ENCODE peak calls at places on chromosomes 3 and 15, in six cellular contexts. One of them, this sample, is unnamed.
A peak's percentile ranks its signal among the peaks of the same experiment; 100 is the strongest.

GRCh38 chr3:73576995-73577394 is 47.7 kb downstream of the PDZRN3 start:
- DNase-seq in B cell: no peak
- DNase-seq in cardiac fibroblast: peak; percentile 65
- DNase-seq in NCI-H460: no peak
- DNase-seq in left ventricle myocardium superior: no peak
- DNase-seq in AML-193: no peak
- DNase-seq in this sample: peak; percentile 59

GRCh38 chr3:56469141-56469540 is 874 bp upstream of the ERC2 start:
- DNase-seq in NCI-H460: no peak
- DNase-seq in B cell: no peak
- DNase-seq in left ventricle myocardium superior: no peak
- DNase-seq in AML-193: no peak
- DNase-seq in cardiac fibroblast: no peak
- DNase-seq in this sample: no peak

GRCh38 chr3:117630885-117631284 is 921.3 kb downstream of the TUSC7 start:
- DNase-seq in left ventricle myocardium superior: no peak
- DNase-seq in B cell: no peak
- DNase-seq in NCI-H460: no peak
- DNase-seq in AML-193: no peak
- DNase-seq in cardiac fibroblast: no peak
- DNase-seq in this sample: peak; percentile 14

GRCh38 chr3:69318410-69318809 is 67.5 kb downstream of the FRMD4B start:
- DNase-seq in AML-193: no peak
- DNase-seq in left ventricle myocardium superior: no peak
- DNase-seq in NCI-H460: no peak
- DNase-seq in B cell: no peak
- DNase-seq in cardiac fibroblast: no peak
- DNase-seq in this sample: no peak

GRCh38 chr15:71789616-71790015 is 20.7 kb upstream of the NR2E3 start:
- DNase-seq in AML-193: no peak
- DNase-seq in cardiac fibroblast: no peak
- DNase-seq in B cell: no peak
- DNase-seq in left ventricle myocardium superior: no peak
- DNase-seq in NCI-H460: no peak
- DNase-seq in this sample: no peak

GRCh38 chr15:43492266-43492665 is 690 bp downstream of the TP53BP1 start:
- DNase-seq in left ventricle myocardium superior: no peak
- DNase-seq in AML-193: no peak
- DNase-seq in B cell: no peak
- DNase-seq in cardiac fibroblast: no peak
- DNase-seq in NCI-H460: no peak
- DNase-seq in this sample: no peak

GRCh38 chr3:126837773-126838172 is 133.7 kb downstream of the CHCHD6 start:
- DNase-seq in cardiac fibroblast: no peak
- DNase-seq in left ventricle myocardium superior: no peak
- DNase-seq in AML-193: no peak
- DNase-seq in B cell: no peak
- DNase-seq in NCI-H460: no peak
- DNase-seq in this sample: no peak

GRCh38 chr15:49023354-49023753 is 22.9 kb downstream of the SECISBP2L start:
- DNase-seq in B cell: no peak
- DNase-seq in cardiac fibroblast: no peak
- DNase-seq in AML-193: no peak
- DNase-seq in NCI-H460: no peak
- DNase-seq in left ventricle myocardium superior: no peak
- DNase-seq in this sample: no peak

GRCh38 chr15:81941479-81941878 is 104.3 kb downstream of the MEX3B start:
- DNase-seq in NCI-H460: no peak
- DNase-seq in AML-193: no peak
- DNase-seq in cardiac fibroblast: no peak
- DNase-seq in B cell: no peak
- DNase-seq in left ventricle myocardium superior: no peak
- DNase-seq in this sample: no peak

GRCh38 chr15:98025237-98025636 is 64.7 kb downstream of the ARRDC4 start:
- DNase-seq in left ventricle myocardium superior: no peak
- DNase-seq in cardiac fibroblast: peak; percentile 67
- DNase-seq in AML-193: no peak
- DNase-seq in B cell: no peak
- DNase-seq in NCI-H460: no peak
- DNase-seq in this sample: peak; percentile 62

GRCh38 chr3:154023148-154023547 is 98.0 kb upstream of the ARHGEF26 start:
- DNase-seq in B cell: no peak
- DNase-seq in NCI-H460: no peak
- DNase-seq in cardiac fibroblast: no peak
- DNase-seq in AML-193: no peak
- DNase-seq in left ventricle myocardium superior: no peak
- DNase-seq in this sample: no peak